ENCODE peak calls at places on chromosomes 4 and X, in eight cellular contexts. G is MG63; R is right atrium auricular region; M is activated naive CD8-positive, alpha-beta T cell treated with anti-CD3 and anti-CD28 coated beads, Interleukin-2, amount 50 U/mL, for 24 hours; D is skeletal muscle cell; T is stimulated activated CD4-positive, alpha-beta T cell treated with anti-CD3 and anti-CD28 coated beads, Interleukin-4, amount 100 ng/mL, for 48 hours; V is endothelial cell; A is activated CD4-positive, alpha-beta T cell treated with anti-CD3 and anti-CD28 coated beads, Interleukin-2, amount 10 ng/mL, durations not matched to agents 24 days and 14 days. Z is an unnamed sample.

GRCh38 chr4:8721621-8722020 is 129.1 kb downstream of the CPZ start:
- DNase-seq in R (no peak), D (no peak), T (no peak), V (no peak), G (no peak), M (no peak), A (no peak), Z (no peak)

GRCh38 chr4:110395416-110395815 is 80.5 kb upstream of the ENPEP start:
- DNase-seq in A (no peak), D (no peak), V (no peak), R (no peak), G (no peak), M (no peak), T (no peak), Z (no peak)

GRCh38 chr4:36687681-36688080 is 406.3 kb downstream of the DTHD1 start:
- DNase-seq in M (no peak), D (no peak), V (no peak), T (no peak), R (no peak), G (no peak), A (no peak), Z (no peak)

GRCh38 chr4:152038238-152038637 is 277.4 kb upstream of the GATB start:
- DNase-seq in R (no peak), A (no peak), G (peak; percentile 23), T (no peak), M (no peak), D (no peak), V (no peak), Z (no peak)

GRCh38 chr4:184713887-184714286 is 20.0 kb downstream of the CENPU start:
- DNase-seq in V (no peak), M (no peak), A (peak; percentile 44), D (no peak), T (no peak), G (no peak), R (no peak), Z (no peak)

GRCh38 chrX:105226499-105226898 is 6.0 kb upstream of the TEX13A start:
- DNase-seq in M (no peak), G (no peak), D (no peak), V (no peak), R (no peak), T (no peak), A (no peak), Z (no peak)

GRCh38 chr4:53186714-53187358 is 179.0 kb downstream of the SCFD2 start:
- DNase-seq in A (no peak), V (no peak), G (no peak), M (no peak), T (no peak), R (no peak), D (no peak), Z (no peak)

GRCh38 chr4:2811830-2812599 is 19.1 kb downstream of the SH3BP2 start:
- DNase-seq in V (peak; percentile 71), A (peak; percentile 90), M (peak; percentile 73), G (peak; percentile 80), R (peak; percentile 81), T (peak; percentile 57), D (no peak), Z (peak; percentile 90)

GRCh38 chrX:149286940-149287349 is 218.2 kb downstream of the IDS start:
- DNase-seq in M (peak; percentile 29), G (no peak), R (no peak), T (no peak), V (peak; percentile 38), A (peak; percentile 80), D (peak; percentile 13), Z (peak; percentile 4)

GRCh38 chr4:48699470-48699869 is 80.6 kb downstream of the FRYL start:
- DNase-seq in A (no peak), T (no peak), D (no peak), R (no peak), M (no peak), G (no peak), V (no peak), Z (peak; percentile 27)

GRCh38 chrX:37993857-37994619 is 12.3 kb upstream of the SYTL5 start:
- DNase-seq in A (peak; percentile 52), T (no peak), R (no peak), V (no peak), G (no peak), D (no peak), M (no peak), Z (no peak)

GRCh38 chr4:88007304-88008132 is at the start of gene PKD2:
- DNase-seq in R (peak; percentile 76), A (peak; percentile 96), V (peak; percentile 72), G (peak; percentile 80), D (peak; percentile 41), T (peak; percentile 78), M (peak; percentile 82), Z (peak; percentile 74)

GRCh38 chrX:101164766-101165590 is 54.6 kb upstream of the DRP2 start:
- DNase-seq in G (no peak), M (no peak), T (no peak), A (no peak), R (no peak), D (no peak), V (no peak), Z (no peak)

GRCh38 chrX:65551489-65552339 is 17.1 kb upstream of the LAS1L start:
- DNase-seq in A (no peak), D (no peak), M (no peak), T (no peak), R (no peak), V (no peak), G (no peak), Z (no peak)

GRCh38 chrX:151488677-151489076 is 74.8 kb upstream of the PASD1 start:
- DNase-seq in V (no peak), M (peak; percentile 3), R (no peak), T (no peak), A (peak; percentile 57), D (no peak), G (peak; percentile 17), Z (peak; percentile 16)

GRCh38 chr4:138158746-138159297 is 83.3 kb downstream of the SLC7A11 start:
- DNase-seq in D (peak; percentile 65), R (no peak), V (no peak), A (no peak), T (no peak), M (no peak), G (no peak), Z (peak; percentile 33)

GRCh38 chr4:184039963-184040383 is 134.9 kb downstream of the STOX2 start:
- DNase-seq in V (peak; percentile 5), R (no peak), A (peak; percentile 60), T (no peak), D (no peak), M (peak; percentile 23), G (no peak), Z (no peak)

GRCh38 chr4:33316033-33316432 is 2595.9 kb downstream of the PCDH7 start:
- DNase-seq in A (no peak), M (no peak), G (no peak), T (no peak), D (peak; percentile 76), R (no peak), V (no peak), Z (no peak)

GRCh38 chr4:147049940-147050852 is 104.5 kb upstream of the TTC29 start:
- DNase-seq in R (no peak), M (no peak), G (no peak), A (no peak), D (peak; percentile 30), T (no peak), V (no peak), Z (no peak)

GRCh38 chrX:32185160-32185559 is 1026.2 kb downstream of the DMD start:
- DNase-seq in G (no peak), D (no peak), A (no peak), R (no peak), V (no peak), T (no peak), M (no peak), Z (no peak)

GRCh38 chr4:87461281-87461700 is 38.9 kb downstream of the NUDT9 start:
- DNase-seq in T (no peak), R (no peak), A (no peak), V (no peak), D (no peak), G (no peak), M (no peak), Z (no peak)

GRCh38 chrX:21990812-21991211 is 41.3 kb upstream of the PHEX start:
- DNase-seq in T (no peak), V (no peak), R (no peak), G (no peak), D (no peak), M (no peak), A (no peak), Z (no peak)

GRCh38 chrX:133660356-133660755 is 245.1 kb upstream of the GPC4 start:
- DNase-seq in D (peak; percentile 52), G (peak; percentile 72), T (no peak), A (no peak), M (no peak), R (no peak), V (no peak), Z (peak; percentile 56)

GRCh38 chr4:169283114-169283509 is 12.4 kb upstream of the SH3RF1 start:
- DNase-seq in G (peak; percentile 70), D (peak; percentile 79), M (no peak), T (no peak), R (no peak), V (no peak), A (peak; percentile 8), Z (peak; percentile 59)

GRCh38 chr4:1727117-1728031 is 6.1 kb downstream of the TACC3 start:
- DNase-seq in D (peak; percentile 39), R (peak; percentile 82), A (no peak), M (no peak), G (peak; percentile 73), T (no peak), V (no peak), Z (peak; percentile 96)

GRCh38 chrX:107228486-107228819 is 22.0 kb downstream of the DNAAF6 start:
- DNase-seq in D (no peak), G (no peak), T (no peak), V (no peak), A (no peak), M (no peak), R (no peak), Z (no peak)

GRCh38 chrX:80246273-80246672 is 174.0 kb upstream of the TENT5D start:
- DNase-seq in M (no peak), V (no peak), A (no peak), T (no peak), D (no peak), G (no peak), R (no peak), Z (no peak)

GRCh38 chr4:7199129-7199725 is 6.9 kb downstream of the SORCS2 start:
- DNase-seq in T (no peak), R (no peak), M (no peak), G (no peak), D (no peak), V (no peak), A (no peak), Z (no peak)